ENCODE peak calls at places on chromosomes 6 and 20, in ten cellular contexts. L is activated B cell treated with CpG ODN at 0.5 μM for 24 hours, V is GM13977, A is psoas muscle, M is prostate gland, F is cardiac muscle cell, E is fibroblast of lung, B is mucosa of descending colon, Z is fibroblast of pulmonary artery, C is Peyer's patch. J is an unnamed sample.

GRCh38 chr6:14000901-14001300 is 76.1 kb downstream of the RNF182 start:
- DNase-seq in V (no peak), Z (peak), E (no peak), B (no peak), L (no peak), A (no peak), C (no peak), M (no peak), F (no peak), J (no peak)

GRCh38 chr20:4947817-4948559 is 53.3 kb downstream of the SLC23A2 start:
- DNase-seq in C (no peak), L (no peak), B (no peak), V (no peak), E (no peak), M (no peak), Z (no peak), F (no peak), A (no peak), J (no peak)

GRCh38 chr6:45074423-45074822 is 253.7 kb upstream of the RUNX2 start:
- DNase-seq in B (no peak), A (no peak), Z (peak), E (no peak), C (no peak), V (no peak), M (no peak), L (no peak), F (no peak), J (no peak)

GRCh38 chr20:62164879-62165761 is 17.7 kb upstream of the MTG2 start:
- DNase-seq in Z (no peak), E (no peak), A (no peak), C (no peak), V (no peak), M (no peak), F (no peak), L (no peak), B (no peak), J (no peak)

GRCh38 chr6:121649951-121650350 is 214.5 kb downstream of the GJA1 start:
- DNase-seq in M (no peak), V (no peak), F (no peak), E (no peak), B (no peak), L (no peak), Z (no peak), C (no peak), A (no peak), J (no peak)

GRCh38 chr6:131182991-131183425 is 47.7 kb downstream of the AKAP7 start:
- DNase-seq in L (no peak), Z (peak), F (peak), M (no peak), A (no peak), B (peak), V (peak), C (no peak), E (peak), J (no peak)

GRCh38 chr6:150685860-150686259 is 86.2 kb downstream of the PLEKHG1 start:
- DNase-seq in F (no peak), B (peak), M (no peak), A (no peak), E (peak), L (no peak), C (no peak), Z (peak), V (peak), J (no peak)

GRCh38 chr20:48096957-48097890 is 311.9 kb upstream of the SULF2 start:
- DNase-seq in L (no peak), F (no peak), V (no peak), B (no peak), M (no peak), C (no peak), A (no peak), E (no peak), Z (no peak), J (no peak)

GRCh38 chr6:134683783-134684765 is 265.8 kb downstream of the ALDH8A1 start:
- DNase-seq in F (no peak), C (no peak), V (no peak), B (no peak), E (peak), L (no peak), M (no peak), Z (peak), A (no peak), J (no peak)

GRCh38 chr6:97705568-97705967 is 422.6 kb upstream of the MMS22L start:
- DNase-seq in L (no peak), C (no peak), M (no peak), V (no peak), B (no peak), Z (peak), A (no peak), E (no peak), F (no peak), J (no peak)

GRCh38 chr6:169253341-169253740 is 305 bp downstream of the THBS2 start:
- DNase-seq in V (no peak), L (no peak), F (no peak), M (no peak), Z (peak), A (no peak), B (no peak), E (no peak), C (peak), J (no peak)

GRCh38 chr20:50252715-50253500 is 62.3 kb downstream of the CEBPB start:
- DNase-seq in B (no peak), F (no peak), M (no peak), A (no peak), Z (no peak), V (no peak), L (no peak), C (no peak), E (no peak), J (no peak)

GRCh38 chr6:10687582-10687981 is 6.8 kb downstream of the C6orf52 start:
- DNase-seq in F (no peak), A (no peak), B (no peak), L (no peak), C (no peak), E (no peak), Z (no peak), M (no peak), V (no peak), J (no peak)

GRCh38 chr6:10682319-10682988 is 12.0 kb downstream of the C6orf52 start:
- DNase-seq in L (no peak), V (no peak), A (no peak), Z (no peak), M (no peak), B (no peak), C (no peak), F (no peak), E (no peak), J (no peak)

GRCh38 chr6:10686901-10687300 is 7.5 kb downstream of the C6orf52 start:
- DNase-seq in L (no peak), Z (no peak), V (no peak), M (no peak), A (no peak), C (no peak), E (no peak), B (no peak), F (no peak), J (no peak)

GRCh38 chr6:10684618-10685017 is 9.8 kb downstream of the C6orf52 start:
- DNase-seq in E (no peak), Z (no peak), F (no peak), V (no peak), C (no peak), L (no peak), M (no peak), B (no peak), A (no peak), J (no peak)

GRCh38 chr6:10685092-10685769 is 9.2 kb downstream of the C6orf52 start:
- DNase-seq in E (no peak), L (no peak), B (no peak), F (no peak), A (no peak), V (no peak), C (no peak), M (no peak), Z (no peak), J (no peak)
- TF ChIP-seq CTCF in E (no peak), L (no peak), B (no peak), F (no peak), A (no peak), V (no peak), C (no peak), M (no peak), Z (no peak), J (no peak)

GRCh38 chr6:130047440-130047995 is 29.1 kb downstream of the L3MBTL3 start:
- DNase-seq in L (no peak), V (no peak), B (no peak), Z (no peak), A (no peak), M (no peak), C (no peak), E (peak), F (no peak), J (no peak)
- TF ChIP-seq CTCF in L (no peak), V (peak), B (no peak), Z (no peak), A (no peak), M (no peak), C (no peak), E (no peak), F (no peak), J (no peak)

GRCh38 chr20:36745234-36745926 is 510 bp downstream of the NDRG3 start:
- DNase-seq in V (no peak), E (no peak), C (no peak), Z (no peak), A (no peak), M (peak), L (no peak), F (peak), B (no peak), J (no peak)
- TF ChIP-seq CTCF in V (peak), E (no peak), C (no peak), Z (no peak), A (no peak), M (no peak), L (no peak), F (no peak), B (no peak), J (no peak)

GRCh38 chr6:117909638-117910037 is 2.6 kb downstream of the SLC35F1 start:
- DNase-seq in C (no peak), F (no peak), M (no peak), Z (no peak), V (no peak), B (no peak), A (no peak), E (no peak), L (no peak), J (no peak)

GRCh38 chr6:117907600-117908245 is 659 bp downstream of the SLC35F1 start:
- DNase-seq in A (peak), B (no peak), L (no peak), M (no peak), Z (no peak), C (peak), E (no peak), V (no peak), F (peak), J (peak)

GRCh38 chr6:117908246-117909107 is 1.4 kb downstream of the SLC35F1 start:
- DNase-seq in Z (no peak), B (no peak), E (no peak), C (no peak), M (no peak), F (peak), V (no peak), A (no peak), L (no peak), J (peak)

GRCh38 chr6:117906454-117906904 is 585 bp upstream of the SLC35F1 start:
- DNase-seq in A (no peak), Z (no peak), B (no peak), C (no peak), F (no peak), V (peak), E (no peak), M (no peak), L (no peak), J (no peak)

DNA sequence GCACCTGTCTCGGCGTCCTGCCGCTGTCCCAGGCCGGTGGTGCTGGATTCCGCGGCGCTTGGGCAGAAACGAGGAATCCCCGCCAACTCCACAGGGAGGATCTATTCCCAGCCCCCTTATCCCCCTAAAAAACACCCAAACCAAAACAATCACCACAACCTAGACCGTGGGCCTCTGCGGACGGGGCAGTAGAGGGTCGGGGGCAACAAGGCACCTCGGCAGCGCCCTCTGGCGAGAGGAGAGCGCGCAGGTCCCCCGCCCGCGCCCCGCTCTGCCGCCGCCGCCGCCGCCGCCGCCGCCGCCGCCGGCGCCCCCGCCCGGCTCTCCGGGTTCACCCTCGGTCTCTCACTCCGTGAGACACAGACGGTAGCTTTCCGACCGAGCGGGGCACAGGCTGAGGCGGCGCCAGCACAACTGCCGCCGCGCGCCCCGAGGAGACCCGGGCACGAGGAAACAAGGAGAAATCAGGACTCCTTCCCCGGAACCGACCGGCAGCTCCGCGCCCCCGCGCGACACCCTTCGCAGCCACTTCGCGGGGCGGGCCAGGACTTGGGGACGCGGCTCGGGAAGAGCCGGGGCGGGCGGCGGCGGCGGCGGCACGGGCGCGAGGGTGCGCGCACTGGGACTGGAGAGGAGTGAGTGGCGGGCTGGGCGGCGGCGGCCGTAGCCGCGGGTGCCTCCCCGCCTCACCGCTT is at the start of gene SLC35F1:
- DNase-seq in L (peak), E (peak), Z (peak), B (peak), A (peak), C (peak), M (peak), V (peak), F (peak), J (peak)
- TF ChIP-seq CTCF in L (no peak), E (peak), Z (peak), B (no peak), A (peak), C (no peak), M (peak), V (peak), F (peak), J (peak)

DNA sequence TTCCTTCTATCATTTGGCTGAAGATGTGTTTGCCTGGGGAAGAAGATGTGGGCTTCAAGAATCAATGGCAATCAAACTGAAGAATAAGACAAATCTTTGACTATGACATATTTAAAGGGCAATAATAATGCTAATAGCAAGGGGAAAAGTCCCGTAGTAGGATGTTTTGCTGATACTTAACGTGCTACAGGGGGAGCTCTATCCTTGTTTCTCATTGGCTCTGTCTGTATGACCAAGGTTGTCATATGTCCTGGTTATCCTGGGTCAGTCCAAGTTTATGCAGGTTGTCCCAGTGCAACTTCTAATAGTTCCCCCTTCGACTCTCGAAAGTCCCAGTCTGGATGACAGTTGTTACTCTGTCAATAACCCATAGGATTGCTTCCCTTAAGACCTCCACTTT is 321.3 kb downstream of the DHX35 start:
- DNase-seq in E (no peak), F (no peak), C (no peak), B (no peak), V (no peak), Z (no peak), M (no peak), L (no peak), A (no peak), J (no peak)
- TF ChIP-seq CTCF in E (no peak), F (no peak), C (no peak), B (no peak), V (no peak), Z (no peak), M (no peak), L (no peak), A (no peak), J (no peak)

GRCh38 chr20:59157064-59157463 is 6.6 kb upstream of the ZNF831 start:
- DNase-seq in C (no peak), M (no peak), V (no peak), B (no peak), F (no peak), Z (no peak), A (no peak), E (no peak), L (no peak), J (no peak)

GRCh38 chr20:59157961-59158541 is 5.6 kb upstream of the ZNF831 start:
- DNase-seq in V (no peak), A (no peak), B (no peak), C (no peak), M (no peak), F (no peak), Z (no peak), E (no peak), L (no peak), J (no peak)

GRCh38 chr20:59159822-59160740 is 3.5 kb upstream of the ZNF831 start:
- DNase-seq in V (no peak), C (no peak), A (no peak), F (peak), B (peak), Z (no peak), L (no peak), M (no peak), E (no peak), J (no peak)

GRCh38 chr20:59158673-59159072 is 4.9 kb upstream of the ZNF831 start:
- DNase-seq in E (no peak), V (no peak), F (no peak), L (no peak), B (no peak), M (no peak), A (no peak), Z (no peak), C (no peak), J (no peak)

DNA sequence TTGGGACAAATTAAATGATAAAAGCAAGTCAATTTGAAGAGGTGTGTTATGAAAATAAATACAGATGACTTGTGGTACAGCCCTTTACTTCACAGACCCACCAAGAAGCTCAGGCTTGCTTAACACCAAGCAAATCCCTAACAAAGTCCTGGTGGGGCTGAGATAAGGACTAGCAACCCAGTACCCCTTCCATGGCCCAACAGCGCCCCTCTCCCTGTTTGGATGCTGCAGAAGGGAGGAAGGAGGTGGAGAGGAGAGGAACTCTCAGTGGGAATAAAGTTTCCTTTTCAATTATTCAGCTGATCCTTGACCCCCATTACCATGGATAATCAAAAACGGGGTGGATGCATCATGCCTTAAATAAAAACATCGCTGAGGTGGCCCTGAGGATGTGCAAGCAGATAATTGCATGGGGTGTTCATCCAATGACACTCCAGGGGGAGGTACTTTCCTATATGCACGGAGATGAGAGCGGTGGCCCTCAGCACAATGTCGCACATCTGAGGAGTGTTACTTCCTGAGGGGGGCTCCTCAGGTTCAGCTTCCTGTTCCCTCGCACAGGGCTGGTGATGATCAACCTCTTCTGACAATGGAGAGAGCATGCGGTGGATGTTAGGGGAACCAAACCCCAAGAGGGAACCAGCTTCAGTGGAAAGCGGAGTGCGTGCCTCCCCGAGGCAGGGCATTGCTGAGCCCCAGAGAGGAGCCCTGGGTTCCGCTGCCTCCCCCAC is 4.4 kb upstream of the ZNF831 start:
- DNase-seq in L (no peak), E (no peak), Z (no peak), F (peak), C (no peak), B (no peak), A (no peak), V (no peak), M (no peak), J (no peak)
- TF ChIP-seq CTCF in L (no peak), E (no peak), Z (no peak), F (no peak), C (no peak), B (no peak), A (no peak), V (no peak), M (no peak), J (no peak)

GRCh38 chr6:137697267-137697938 is 169.7 kb upstream of the TNFAIP3 start:
- DNase-seq in Z (peak), A (no peak), V (peak), C (no peak), F (peak), E (peak), M (no peak), B (peak), L (no peak), J (no peak)
- TF ChIP-seq CTCF in Z (no peak), A (no peak), V (peak), C (no peak), F (no peak), E (no peak), M (peak), B (no peak), L (no peak), J (peak)

GRCh38 chr6:143677577-143677890 is 231 bp upstream of the PHACTR2 start:
- DNase-seq in V (no peak), C (no peak), E (no peak), B (no peak), A (no peak), L (no peak), Z (no peak), F (no peak), M (no peak), J (no peak)
- TF ChIP-seq CTCF in V (no peak), C (no peak), E (no peak), B (no peak), A (no peak), L (no peak), Z (no peak), F (no peak), M (no peak), J (no peak)